ENCODE peak calls at places on chromosomes 11 and 22, in six cellular contexts. L is heart right ventricle; D is CD8-positive, alpha-beta memory T cell; B is aorta; J is body of pancreas; P is PC-3. S is an unnamed sample. For H3K4me1, the result is how much of the 10 kb centered on the place peaks cover.

GRCh38 chr11:72721689-72722049 is 30.5 kb downstream of the ARAP1 start:
- DNase-seq in L (no peak), D (peak), B (no peak), J (peak), P (no peak), S (no peak)

GRCh38 chr11:65931773-65932557 is 12.7 kb downstream of the DRAP1 start:
- DNase-seq in L (no peak), D (no peak), B (no peak), J (no peak), P (no peak), S (no peak)

GRCh38 chr11:27720277-27720830 is 20.1 kb upstream of the BDNF start:
- DNase-seq in L (peak), D (no peak), B (no peak), J (no peak), P (peak), S (no peak)

GRCh38 chr22:40415531-40416266 is 45.3 kb downstream of the SGSM3 start:
- DNase-seq in L (no peak), D (no peak), B (peak), J (no peak), P (no peak), S (no peak)

GRCh38 chr11:44066732-44067131 is 662 bp downstream of the ACCS start:
- DNase-seq in L (no peak), D (no peak), B (no peak), J (peak), P (peak), S (no peak)

GRCh38 chr22:22682196-22682595 is 37.8 kb downstream of the GGTLC2 start:
- DNase-seq in L (no peak), D (no peak), B (no peak), J (no peak), P (no peak), S (no peak)

GRCh38 chr11:556857-557256 is 3.7 kb downstream of the LMNTD2 start:
- DNase-seq in L (no peak), D (no peak), B (no peak), J (no peak), P (no peak), S (no peak)

GRCh38 chr11:47518212-47518959 is 34.5 kb downstream of the CELF1 start:
- DNase-seq in L (no peak), D (no peak), B (no peak), J (no peak), P (no peak), S (no peak)

GRCh38 chr22:46726066-46726985 is 11.7 kb downstream of the CERK start:
- DNase-seq in L (no peak), D (no peak), B (no peak), J (peak), P (no peak), S (no peak)

GRCh38 chr11:65779919-65780769 is 632 bp downstream of the AP5B1 start:
- DNase-seq in L (peak), D (peak), B (peak), J (peak), P (peak), S (peak)

GRCh38 chr11:123186291-123186690 is 8.8 kb downstream of the CLMP start:
- DNase-seq in L (no peak), D (no peak), B (no peak), J (no peak), P (peak), S (no peak)

GRCh38 chr11:112878228-112878627 is 83.0 kb upstream of the NCAM1 start:
- DNase-seq in L (no peak), D (no peak), B (no peak), J (no peak), P (no peak), S (no peak)

GRCh38 chr11:5380740-5381342 is 2.8 kb upstream of the OR51M1 start:
- DNase-seq in L (peak), D (no peak), B (peak), J (peak), P (peak), S (peak)

GRCh38 chr11:128848815-128849455 is 18.2 kb downstream of the KCNJ1 start:
- DNase-seq in L (peak), D (peak), B (no peak), J (peak), P (peak), S (peak)

GRCh38 chr22:35315855-35316745 is 16.4 kb downstream of the TOM1 start:
- DNase-seq in L (peak), D (no peak), B (peak), J (no peak), P (no peak), S (no peak)

GRCh38 chr22:38623357-38623756 is 32.8 kb downstream of the FAM227A start:
- DNase-seq in L (no peak), D (no peak), B (no peak), J (no peak), P (no peak), S (no peak)

GRCh38 chr11:67240575-67241389 is 25.5 kb upstream of the GRK2 start:
- DNase-seq in L (peak), D (peak), B (peak), J (peak), P (peak), S (peak)

GRCh38 chr11:128903248-128904041 is 12.3 kb downstream of the KCNJ5 start:
- DNase-seq in L (no peak), D (no peak), B (no peak), J (peak), P (no peak), S (no peak)

GRCh38 chr22:33921576-33922181 is 1.4 kb upstream of the LARGE1 start:
- DNase-seq in L (peak), D (no peak), B (peak), J (peak), P (no peak), S (peak)

GRCh38 chr11:82903843-82904586 is 2.5 kb downstream of the DDIAS start:
- DNase-seq in L (no peak), D (no peak), B (no peak), J (no peak), P (no peak), S (no peak)

GRCh38 chr11:12111482-12112149 is 1.2 kb downstream of the MICAL2 start:
- DNase-seq in L (no peak), D (no peak), B (peak), J (no peak), P (peak), S (no peak)

GRCh38 chr11:48043111-48043997 is 63.0 kb downstream of the PTPRJ start:
- DNase-seq in L (no peak), D (no peak), B (no peak), J (no peak), P (no peak), S (no peak)

GRCh38 chr11:78080818-78081495 is 1.3 kb upstream of the NDUFC2 start:
- DNase-seq in L (peak), D (no peak), B (no peak), J (no peak), P (peak), S (no peak)

GRCh38 chr11:133202816-133203215 is 329.5 kb downstream of the OPCML start:
- DNase-seq in L (no peak), D (no peak), B (no peak), J (no peak), P (no peak), S (no peak)

GRCh38 chr11:133212201-133212600 is 320.1 kb downstream of the OPCML start:
- DNase-seq in L (no peak), D (no peak), B (no peak), J (no peak), P (no peak), S (no peak)

DNA sequence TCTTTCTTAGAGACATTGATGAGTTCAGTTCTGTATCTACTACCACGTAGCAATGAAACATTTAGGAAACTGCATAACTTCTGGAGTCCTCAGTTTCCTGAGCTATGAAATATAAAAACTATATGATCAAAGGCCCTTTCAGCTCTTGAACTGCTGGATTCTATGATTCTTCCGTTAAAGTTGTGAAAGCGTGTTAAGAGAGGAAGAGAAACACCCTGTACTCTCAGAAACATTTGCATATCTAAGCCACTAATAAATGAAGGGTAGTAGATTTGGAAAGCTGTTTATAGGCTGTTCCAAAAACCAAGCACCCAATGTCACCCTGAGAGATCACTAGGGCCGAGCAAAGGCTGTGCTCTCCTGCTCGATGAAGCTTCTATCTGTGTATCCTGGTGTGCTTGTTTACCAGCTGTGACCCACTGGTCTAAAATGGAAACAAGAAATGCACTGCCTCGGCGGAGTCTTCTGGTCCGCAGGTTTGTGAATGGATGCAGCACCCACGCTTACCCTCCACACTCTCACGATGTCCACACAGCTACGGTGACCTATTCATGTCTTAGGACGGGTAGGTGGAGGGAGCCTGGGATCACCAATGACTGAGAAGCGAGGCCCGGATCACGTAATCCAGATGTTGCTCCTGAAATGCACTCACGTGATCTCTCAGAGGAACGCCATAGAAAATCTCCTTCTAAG is 325.8 kb downstream of the OPCML start:
- DNase-seq in L (no peak), D (no peak), B (no peak), J (no peak), P (no peak), S (no peak)
- H3K4me1 ChIP-seq in L (under half), D (under half), B (under half), J (under half), P (under half), S (under half)

DNA sequence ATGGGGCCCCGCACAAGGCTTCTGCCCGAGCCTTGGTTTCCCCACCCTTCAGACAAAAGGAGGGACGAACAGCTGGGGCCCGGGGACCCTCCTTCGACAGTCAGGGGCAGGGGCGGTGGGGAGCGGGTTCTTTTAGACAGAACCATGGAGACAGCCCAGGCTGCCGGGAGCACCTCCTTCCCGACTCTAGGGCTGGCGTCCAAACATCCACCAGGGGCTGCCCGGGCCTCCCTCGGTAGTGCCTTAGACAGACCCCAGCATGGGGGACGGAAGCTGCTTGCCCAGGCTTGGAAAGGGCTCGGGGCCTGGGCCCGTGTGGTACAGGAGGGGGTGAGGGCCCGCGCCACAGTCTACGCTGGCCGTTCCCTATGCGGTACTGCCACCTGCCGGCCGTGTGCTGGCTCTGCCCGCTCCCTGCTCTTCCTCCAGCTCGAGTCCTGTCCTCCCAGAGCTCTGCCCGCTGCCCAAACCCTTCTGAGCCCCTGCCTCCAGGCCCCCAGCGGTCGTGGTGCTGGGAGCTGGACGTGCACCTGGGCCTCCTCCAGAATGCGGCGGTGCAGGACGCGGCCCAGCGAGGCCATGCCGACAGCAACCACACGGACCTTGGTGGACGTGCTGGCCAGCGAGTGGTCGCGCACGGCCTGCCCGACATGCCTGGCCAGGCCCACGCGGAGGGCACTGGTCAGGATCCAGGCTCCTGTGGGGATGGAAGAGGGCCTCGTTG is 20.1 kb downstream of the TSSC4 start:
- DNase-seq in L (peak), D (peak), B (peak), J (peak), P (peak), S (peak)
- H3K4me3 ChIP-seq in L (no peak), D (no peak), B (no peak), J (no peak), P (no peak), S (no peak)

GRCh38 chr11:7892751-7893356 is 38.2 kb downstream of the OR10A6 start:
- DNase-seq in L (no peak), D (peak), B (no peak), J (peak), P (peak), S (no peak)
- H3K27ac ChIP-seq in L (no peak), D (no peak), B (peak), J (no peak), P (no peak), S (no peak)

DNA sequence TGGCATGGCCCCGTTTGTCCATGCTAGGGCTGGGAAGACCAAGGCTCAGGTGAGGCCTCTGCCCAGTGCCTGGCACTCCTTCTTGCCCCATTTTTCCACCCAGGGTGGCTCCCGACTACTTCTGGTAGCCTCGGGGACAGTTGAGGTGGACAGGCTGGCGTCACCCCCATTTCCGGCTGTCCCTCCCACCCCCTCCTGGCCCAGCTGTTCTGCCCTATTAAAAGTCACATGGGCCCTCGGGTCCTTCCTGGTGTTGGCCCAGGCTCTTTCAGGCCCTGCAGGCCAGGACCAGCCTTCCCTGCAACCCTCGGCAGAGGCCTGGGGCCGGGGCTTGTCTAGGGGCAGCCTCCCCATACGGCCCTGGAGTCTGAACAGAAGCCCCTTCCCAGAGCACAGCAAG is 9.5 kb downstream of the CD81 start:
- DNase-seq in L (no peak), D (no peak), B (no peak), J (no peak), P (no peak), S (no peak)
- H3K4me1 ChIP-seq in L (half or more), D (half or more), B (under half), J (half or more), P (under half), S (half or more)

GRCh38 chr22:19875061-19875530 is 20.4 kb upstream of the GNB1L start:
- DNase-seq in L (no peak), D (no peak), B (no peak), J (no peak), P (no peak), S (no peak)
- H3K4me3 ChIP-seq in L (no peak), D (no peak), B (no peak), J (no peak), P (no peak), S (no peak)

DNA sequence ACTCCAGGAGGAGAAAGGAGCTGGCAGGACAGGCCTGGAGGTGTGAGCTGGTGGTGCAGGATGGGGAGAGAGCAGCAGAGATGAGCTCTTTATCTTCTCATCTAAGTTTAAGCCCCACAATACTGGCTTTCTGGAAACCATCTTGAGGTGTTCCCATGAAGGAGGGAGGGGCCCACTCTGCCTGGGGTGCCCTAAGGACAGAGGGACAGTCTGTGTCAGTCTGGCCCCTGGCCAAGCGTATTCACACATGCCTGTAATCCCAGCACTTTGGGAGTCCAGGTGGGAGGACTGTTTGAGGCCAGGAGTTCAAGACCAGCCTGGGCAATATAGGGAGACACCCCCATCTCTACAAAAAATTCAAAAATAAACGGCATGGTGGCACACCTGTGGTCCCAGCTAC is 8.9 kb downstream of the SERHL2 start:
- DNase-seq in L (no peak), D (no peak), B (peak), J (no peak), P (no peak), S (no peak)
- H3K27ac ChIP-seq in L (peak), D (peak), B (no peak), J (no peak), P (no peak), S (no peak)

GRCh38 chr11:79438631-79439429 is 2.0 kb downstream of the TENM4 start:
- DNase-seq in L (peak), D (no peak), B (no peak), J (peak), P (no peak), S (no peak)
- H3K4me1 ChIP-seq in L (under half), D (under half), B (under half), J (under half), P (under half), S (under half)

GRCh38 chr22:49856343-49856742 is 2.7 kb downstream of the ZBED4 start:
- DNase-seq in L (no peak), D (no peak), B (peak), J (peak), P (no peak), S (no peak)

GRCh38 chr22:49853981-49854791 is 542 bp downstream of the ZBED4 start:
- DNase-seq in L (peak), D (no peak), B (peak), J (peak), P (peak), S (no peak)

GRCh38 chr22:49852898-49853894 is at the start of gene ZBED4:
- DNase-seq in L (peak), D (peak), B (peak), J (peak), P (peak), S (peak)

GRCh38 chr22:49856766-49857618 is 3.3 kb downstream of the ZBED4 start:
- DNase-seq in L (no peak), D (no peak), B (peak), J (no peak), P (no peak), S (no peak)

DNA sequence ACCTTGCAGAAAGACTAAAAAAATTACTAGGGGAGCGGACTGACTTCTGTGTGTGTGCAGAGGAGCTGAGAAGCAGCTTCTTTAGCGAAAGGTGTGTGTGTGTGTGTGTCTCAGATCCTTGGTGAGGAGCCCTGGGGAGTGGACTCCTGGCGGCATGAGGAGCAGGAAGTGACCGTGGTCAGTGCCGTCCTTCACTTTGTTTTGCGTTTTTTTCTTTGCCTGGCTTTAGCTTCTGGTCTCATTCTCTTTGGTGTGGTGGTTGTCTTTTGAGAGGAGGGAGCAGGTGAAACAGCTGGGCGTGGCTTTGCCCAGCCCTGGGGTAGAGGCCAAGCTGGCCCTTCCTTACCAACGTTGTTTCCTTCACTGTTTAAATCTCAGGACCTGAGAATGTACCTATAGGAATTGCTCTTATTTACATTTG is 1.9 kb downstream of the ZBED4 start:
- DNase-seq in L (no peak), D (no peak), B (peak), J (peak), P (peak), S (no peak)
- H3K4me3 ChIP-seq in L (no peak), D (peak), B (no peak), J (no peak), P (peak), S (no peak)

S was measured in lung.